ENCODE peak calls at places on chromosome 12, in ten cellular contexts. One of them, this sample, is unnamed.

GRCh38 chr12:42590324-42590934 is 883 bp upstream of the PRICKLE1 start:
- DNase-seq in kidney epithelial cell: no peak
- DNase-seq in OCI-LY7: peak
- DNase-seq in cardiac muscle cell: peak
- DNase-seq in AG04450: no peak
- DNase-seq in HCT116: no peak
- DNase-seq in fibroblast of villous mesenchyme: no peak
- DNase-seq in IMR-90: no peak
- DNase-seq in CD8-positive, alpha-beta T cell: no peak
- DNase-seq in pancreas: peak
- DNase-seq in this sample: no peak

GRCh38 chr12:4296749-4297148 is 23.2 kb downstream of the CCND2 start:
- DNase-seq in kidney epithelial cell: no peak
- DNase-seq in OCI-LY7: no peak
- DNase-seq in cardiac muscle cell: no peak
- DNase-seq in AG04450: no peak
- DNase-seq in HCT116: no peak
- DNase-seq in fibroblast of villous mesenchyme: no peak
- DNase-seq in IMR-90: no peak
- DNase-seq in CD8-positive, alpha-beta T cell: no peak
- DNase-seq in pancreas: no peak
- DNase-seq in this sample: no peak

GRCh38 chr12:103952497-103952896 is 13.2 kb upstream of the TDG start:
- DNase-seq in kidney epithelial cell: no peak
- DNase-seq in OCI-LY7: no peak
- DNase-seq in cardiac muscle cell: no peak
- DNase-seq in AG04450: no peak
- DNase-seq in HCT116: no peak
- DNase-seq in fibroblast of villous mesenchyme: no peak
- DNase-seq in IMR-90: no peak
- DNase-seq in CD8-positive, alpha-beta T cell: no peak
- DNase-seq in pancreas: no peak
- DNase-seq in this sample: no peak

GRCh38 chr12:104910196-104910840 is 47.8 kb downstream of the SLC41A2 start:
- DNase-seq in kidney epithelial cell: no peak
- DNase-seq in OCI-LY7: no peak
- DNase-seq in cardiac muscle cell: peak
- DNase-seq in AG04450: no peak
- DNase-seq in HCT116: no peak
- DNase-seq in fibroblast of villous mesenchyme: peak
- DNase-seq in IMR-90: peak
- DNase-seq in CD8-positive, alpha-beta T cell: no peak
- DNase-seq in pancreas: no peak
- DNase-seq in this sample: no peak

GRCh38 chr12:71725011-71725410 is 29.7 kb upstream of the RAB21 start:
- DNase-seq in kidney epithelial cell: no peak
- DNase-seq in OCI-LY7: no peak
- DNase-seq in cardiac muscle cell: no peak
- DNase-seq in AG04450: no peak
- DNase-seq in HCT116: no peak
- DNase-seq in fibroblast of villous mesenchyme: peak
- DNase-seq in IMR-90: no peak
- DNase-seq in CD8-positive, alpha-beta T cell: no peak
- DNase-seq in pancreas: no peak
- DNase-seq in this sample: peak

GRCh38 chr12:6950944-6951540 is at the start of gene PTPN6:
- DNase-seq in kidney epithelial cell: no peak
- DNase-seq in OCI-LY7: peak
- DNase-seq in cardiac muscle cell: no peak
- DNase-seq in AG04450: no peak
- DNase-seq in HCT116: no peak
- DNase-seq in fibroblast of villous mesenchyme: no peak
- DNase-seq in IMR-90: no peak
- DNase-seq in CD8-positive, alpha-beta T cell: peak
- DNase-seq in pancreas: no peak
- DNase-seq in this sample: no peak

GRCh38 chr12:71746983-71747611 is 7.6 kb upstream of the RAB21 start:
- DNase-seq in kidney epithelial cell: no peak
- DNase-seq in OCI-LY7: peak
- DNase-seq in cardiac muscle cell: peak
- DNase-seq in AG04450: peak
- DNase-seq in HCT116: peak
- DNase-seq in fibroblast of villous mesenchyme: peak
- DNase-seq in IMR-90: peak
- DNase-seq in CD8-positive, alpha-beta T cell: peak
- DNase-seq in pancreas: peak
- DNase-seq in this sample: no peak

GRCh38 chr12:28278499-28278898 is 88.2 kb downstream of the CCDC91 start:
- DNase-seq in kidney epithelial cell: no peak
- DNase-seq in OCI-LY7: no peak
- DNase-seq in cardiac muscle cell: no peak
- DNase-seq in AG04450: no peak
- DNase-seq in HCT116: no peak
- DNase-seq in fibroblast of villous mesenchyme: no peak
- DNase-seq in IMR-90: no peak
- DNase-seq in CD8-positive, alpha-beta T cell: no peak
- DNase-seq in pancreas: no peak
- DNase-seq in this sample: no peak

GRCh38 chr12:27696864-27697564 is 767 bp downstream of the REP15 start:
- DNase-seq in kidney epithelial cell: no peak
- DNase-seq in OCI-LY7: no peak
- DNase-seq in cardiac muscle cell: no peak
- DNase-seq in AG04450: no peak
- DNase-seq in HCT116: no peak
- DNase-seq in fibroblast of villous mesenchyme: peak
- DNase-seq in IMR-90: no peak
- DNase-seq in CD8-positive, alpha-beta T cell: no peak
- DNase-seq in pancreas: no peak
- DNase-seq in this sample: no peak

GRCh38 chr12:71900091-71900490 is 38.6 kb upstream of the TPH2 start:
- DNase-seq in kidney epithelial cell: no peak
- DNase-seq in OCI-LY7: no peak
- DNase-seq in cardiac muscle cell: peak
- DNase-seq in AG04450: no peak
- DNase-seq in HCT116: no peak
- DNase-seq in fibroblast of villous mesenchyme: peak
- DNase-seq in IMR-90: peak
- DNase-seq in CD8-positive, alpha-beta T cell: no peak
- DNase-seq in pancreas: no peak
- DNase-seq in this sample: no peak

GRCh38 chr12:57461904-57462306 is 2.3 kb downstream of the GLI1 start:
- DNase-seq in kidney epithelial cell: no peak
- DNase-seq in OCI-LY7: peak
- DNase-seq in cardiac muscle cell: no peak
- DNase-seq in AG04450: no peak
- DNase-seq in HCT116: no peak
- DNase-seq in fibroblast of villous mesenchyme: no peak
- DNase-seq in IMR-90: peak
- DNase-seq in CD8-positive, alpha-beta T cell: no peak
- DNase-seq in pancreas: no peak
- DNase-seq in this sample: no peak

GRCh38 chr12:85348779-85349178 is 68.8 kb downstream of the ALX1 start:
- DNase-seq in kidney epithelial cell: no peak
- DNase-seq in OCI-LY7: no peak
- DNase-seq in cardiac muscle cell: no peak
- DNase-seq in AG04450: no peak
- DNase-seq in HCT116: no peak
- DNase-seq in fibroblast of villous mesenchyme: no peak
- DNase-seq in IMR-90: no peak
- DNase-seq in CD8-positive, alpha-beta T cell: no peak
- DNase-seq in pancreas: no peak
- DNase-seq in this sample: no peak

GRCh38 chr12:114685869-114686268 is 1.9 kb upstream of the TBX3 start:
- DNase-seq in kidney epithelial cell: no peak
- DNase-seq in OCI-LY7: no peak
- DNase-seq in cardiac muscle cell: no peak
- DNase-seq in AG04450: no peak
- DNase-seq in HCT116: no peak
- DNase-seq in fibroblast of villous mesenchyme: peak
- DNase-seq in IMR-90: peak
- DNase-seq in CD8-positive, alpha-beta T cell: no peak
- DNase-seq in pancreas: no peak
- DNase-seq in this sample: no peak

GRCh38 chr12:114684870-114685273 is 897 bp upstream of the TBX3 start:
- DNase-seq in kidney epithelial cell: no peak
- DNase-seq in OCI-LY7: no peak
- DNase-seq in cardiac muscle cell: no peak
- DNase-seq in AG04450: no peak
- DNase-seq in HCT116: no peak
- DNase-seq in fibroblast of villous mesenchyme: no peak
- DNase-seq in IMR-90: no peak
- DNase-seq in CD8-positive, alpha-beta T cell: no peak
- DNase-seq in pancreas: no peak
- DNase-seq in this sample: no peak

GRCh38 chr12:114684098-114684869 is at the start of gene TBX3:
- DNase-seq in kidney epithelial cell: peak
- DNase-seq in OCI-LY7: no peak
- DNase-seq in cardiac muscle cell: peak
- DNase-seq in AG04450: peak
- DNase-seq in HCT116: peak
- DNase-seq in fibroblast of villous mesenchyme: peak
- DNase-seq in IMR-90: peak
- DNase-seq in CD8-positive, alpha-beta T cell: no peak
- DNase-seq in pancreas: peak
- DNase-seq in this sample: peak

GRCh38 chr12:114686421-114687268 is 2.7 kb upstream of the TBX3 start:
- DNase-seq in kidney epithelial cell: no peak
- DNase-seq in OCI-LY7: no peak
- DNase-seq in cardiac muscle cell: no peak
- DNase-seq in AG04450: no peak
- DNase-seq in HCT116: no peak
- DNase-seq in fibroblast of villous mesenchyme: peak
- DNase-seq in IMR-90: no peak
- DNase-seq in CD8-positive, alpha-beta T cell: no peak
- DNase-seq in pancreas: no peak
- DNase-seq in this sample: no peak

DNA sequence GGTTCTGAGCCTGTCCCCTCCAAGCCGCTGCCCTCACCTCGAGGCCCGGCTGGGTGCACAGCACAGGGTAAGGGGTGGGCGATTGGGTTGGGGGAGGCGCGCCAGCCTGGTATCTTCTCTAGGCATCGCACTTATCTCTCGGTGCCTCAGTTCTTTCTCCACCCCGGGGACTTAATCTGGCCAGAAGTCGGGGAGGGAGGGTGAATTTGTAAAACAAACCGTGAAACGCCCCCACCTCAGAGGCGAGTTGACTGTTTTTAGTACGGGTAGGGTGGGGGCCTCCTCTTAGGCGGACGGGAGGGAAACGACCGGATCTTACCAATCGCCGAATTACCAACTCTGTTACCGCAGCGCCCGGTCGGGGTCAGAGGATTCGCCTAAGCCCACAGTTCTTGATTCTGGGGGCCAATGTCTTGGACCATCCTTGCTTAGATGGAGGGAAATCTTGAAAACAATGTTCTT is 1.4 kb upstream of the TBX3 start:
- DNase-seq in kidney epithelial cell: no peak
- DNase-seq in OCI-LY7: no peak
- DNase-seq in cardiac muscle cell: no peak
- DNase-seq in AG04450: no peak
- DNase-seq in HCT116: no peak
- DNase-seq in fibroblast of villous mesenchyme: no peak
- DNase-seq in IMR-90: no peak
- DNase-seq in CD8-positive, alpha-beta T cell: no peak
- DNase-seq in pancreas: no peak
- DNase-seq in this sample: no peak
- H3K4me3 ChIP-seq in kidney epithelial cell: peak
- H3K4me3 ChIP-seq in OCI-LY7: no peak
- H3K4me3 ChIP-seq in cardiac muscle cell: peak
- H3K4me3 ChIP-seq in AG04450: peak
- H3K4me3 ChIP-seq in HCT116: peak
- H3K4me3 ChIP-seq in fibroblast of villous mesenchyme: peak
- H3K4me3 ChIP-seq in IMR-90: peak
- H3K4me3 ChIP-seq in CD8-positive, alpha-beta T cell: no peak
- H3K4me3 ChIP-seq in pancreas: no peak
- H3K4me3 ChIP-seq in this sample: peak

DNA sequence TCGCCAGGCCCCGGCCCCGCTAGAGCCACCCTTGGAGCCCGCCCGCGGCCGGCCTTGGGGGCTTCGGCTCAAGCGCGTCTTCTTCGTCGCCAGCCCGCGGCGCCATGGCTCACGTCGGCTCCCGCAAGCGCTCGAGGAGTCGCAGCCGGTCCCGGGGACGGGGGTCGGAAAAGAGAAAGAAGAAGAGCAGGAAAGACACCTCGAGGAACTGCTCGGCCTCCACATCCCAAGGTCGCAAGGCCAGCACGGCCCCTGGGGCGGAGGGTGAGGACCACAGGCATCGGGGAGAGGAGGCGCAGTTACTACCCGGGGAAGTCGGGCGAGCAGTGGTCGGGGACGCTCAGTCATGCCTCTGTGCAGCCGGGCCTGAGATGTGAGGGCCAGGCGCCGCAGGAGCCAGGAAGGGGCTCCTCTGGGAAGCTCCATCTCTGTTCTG is 573 bp downstream of the ARL6IP4 start:
- DNase-seq in kidney epithelial cell: no peak
- DNase-seq in OCI-LY7: peak
- DNase-seq in cardiac muscle cell: peak
- DNase-seq in AG04450: no peak
- DNase-seq in HCT116: no peak
- DNase-seq in fibroblast of villous mesenchyme: no peak
- DNase-seq in IMR-90: no peak
- DNase-seq in CD8-positive, alpha-beta T cell: no peak
- DNase-seq in pancreas: no peak
- DNase-seq in this sample: no peak
- TF ChIP-seq CTCF in kidney epithelial cell: no peak
- TF ChIP-seq CTCF in OCI-LY7: peak
- TF ChIP-seq CTCF in cardiac muscle cell: no peak
- TF ChIP-seq CTCF in AG04450: no peak
- TF ChIP-seq CTCF in HCT116: no peak
- TF ChIP-seq CTCF in fibroblast of villous mesenchyme: no peak
- TF ChIP-seq CTCF in IMR-90: no peak
- TF ChIP-seq CTCF in CD8-positive, alpha-beta T cell: no peak
- TF ChIP-seq CTCF in pancreas: no peak
- TF ChIP-seq CTCF in this sample: no peak

GRCh38 chr12:53454710-53455109 is 2.8 kb downstream of the PCBP2 start:
- DNase-seq in kidney epithelial cell: no peak
- DNase-seq in OCI-LY7: no peak
- DNase-seq in cardiac muscle cell: no peak
- DNase-seq in AG04450: no peak
- DNase-seq in HCT116: no peak
- DNase-seq in fibroblast of villous mesenchyme: no peak
- DNase-seq in IMR-90: no peak
- DNase-seq in CD8-positive, alpha-beta T cell: no peak
- DNase-seq in pancreas: no peak
- DNase-seq in this sample: no peak
- H3K4me3 ChIP-seq in kidney epithelial cell: no peak
- H3K4me3 ChIP-seq in OCI-LY7: peak
- H3K4me3 ChIP-seq in cardiac muscle cell: no peak
- H3K4me3 ChIP-seq in AG04450: peak
- H3K4me3 ChIP-seq in HCT116: no peak
- H3K4me3 ChIP-seq in fibroblast of villous mesenchyme: no peak
- H3K4me3 ChIP-seq in IMR-90: no peak
- H3K4me3 ChIP-seq in CD8-positive, alpha-beta T cell: no peak
- H3K4me3 ChIP-seq in pancreas: no peak
- H3K4me3 ChIP-seq in this sample: peak

DNA sequence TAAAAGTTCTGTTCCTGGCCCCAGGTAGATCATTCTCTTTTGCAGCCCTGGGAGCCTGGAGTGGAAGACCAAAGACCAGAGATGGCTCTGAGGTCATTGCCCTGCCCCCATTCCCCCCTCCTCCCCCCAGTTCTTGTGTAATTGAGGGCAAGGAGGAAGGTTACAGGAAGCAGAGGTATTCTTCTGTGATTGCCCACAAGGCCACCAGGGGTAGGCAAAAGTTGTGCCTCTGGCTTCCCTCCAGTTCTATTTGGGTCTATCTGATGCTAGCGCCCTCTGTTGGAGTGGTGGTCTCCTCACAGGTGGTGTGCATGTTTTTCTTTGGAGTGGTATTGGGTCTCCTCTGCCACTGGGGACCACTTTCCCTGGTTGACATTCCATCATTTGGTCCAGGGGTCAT is 41.2 kb upstream of the CRY1 start:
- DNase-seq in kidney epithelial cell: no peak
- DNase-seq in OCI-LY7: peak
- DNase-seq in cardiac muscle cell: peak
- DNase-seq in AG04450: no peak
- DNase-seq in HCT116: peak
- DNase-seq in fibroblast of villous mesenchyme: no peak
- DNase-seq in IMR-90: no peak
- DNase-seq in CD8-positive, alpha-beta T cell: no peak
- DNase-seq in pancreas: peak
- DNase-seq in this sample: peak
- TF ChIP-seq CTCF in kidney epithelial cell: peak
- TF ChIP-seq CTCF in OCI-LY7: peak
- TF ChIP-seq CTCF in cardiac muscle cell: peak
- TF ChIP-seq CTCF in AG04450: peak
- TF ChIP-seq CTCF in HCT116: peak
- TF ChIP-seq CTCF in fibroblast of villous mesenchyme: peak
- TF ChIP-seq CTCF in IMR-90: no peak
- TF ChIP-seq CTCF in CD8-positive, alpha-beta T cell: peak
- TF ChIP-seq CTCF in pancreas: no peak
- TF ChIP-seq CTCF in this sample: peak

This sample was measured in HFF-Myc.